ENCODE peak calls at places on chromosomes 13 and 19, in five cellular contexts. D is fibroblast of pulmonary artery; T is CD8-positive, alpha-beta T cell; Z is AG04450; R is bronchial epithelial cell. C is an unnamed sample.

GRCh38 chr13:21176195-21176981 is at the start of the genes MRPL57 and SKA3:
- DNase-seq in D (peak), T (peak), Z (peak), R (peak), C (peak)

GRCh38 chr19:12783849-12784393 is 7.4 kb upstream of the JUNB start:
- DNase-seq in D (no peak), T (no peak), Z (no peak), R (peak), C (no peak)

GRCh38 chr13:35699805-35700204 is 223.3 kb upstream of the MAB21L1 start:
- DNase-seq in D (no peak), T (no peak), Z (no peak), R (no peak), C (no peak)

GRCh38 chr19:20558011-20558410 is 7.6 kb downstream of the ZNF737 start:
- DNase-seq in D (no peak), T (no peak), Z (no peak), R (no peak), C (no peak)

GRCh38 chr13:29922281-29922821 is 71.9 kb upstream of the UBL3 start:
- DNase-seq in D (peak), T (no peak), Z (no peak), R (peak), C (no peak)

GRCh38 chr13:36294061-36294460 is 3.6 kb downstream of the CCDC169 start:
- DNase-seq in D (no peak), T (no peak), Z (no peak), R (no peak), C (no peak)

GRCh38 chr13:108213946-108214345 is 1.4 kb downstream of the LIG4 start:
- DNase-seq in D (no peak), T (no peak), Z (no peak), R (peak), C (no peak)

GRCh38 chr13:74290324-74290773 is 156.1 kb upstream of the KLF12 start:
- DNase-seq in D (peak), T (peak), Z (peak), R (peak), C (no peak)

GRCh38 chr13:113991191-113991669 is 17.4 kb upstream of the C13orf46 start:
- DNase-seq in D (no peak), T (no peak), Z (no peak), R (no peak), C (no peak)

GRCh38 chr13:95492044-95492801 is 60.3 kb upstream of the CLDN10 start:
- DNase-seq in D (no peak), T (no peak), Z (no peak), R (peak), C (peak)

GRCh38 chr13:44801990-44802389 is 187.3 kb downstream of the NUFIP1 start:
- DNase-seq in D (peak), T (no peak), Z (peak), R (peak), C (no peak)

GRCh38 chr13:51557875-51558604 is 26.2 kb upstream of the WDFY2 start:
- DNase-seq in D (peak), T (no peak), Z (peak), R (peak), C (no peak)

GRCh38 chr19:2949939-2950285 is 5.1 kb upstream of the ZNF77 start:
- DNase-seq in D (peak), T (peak), Z (no peak), R (peak), C (no peak)

GRCh38 chr13:30094015-30094533 is 213.3 kb downstream of the KATNAL1 start:
- DNase-seq in D (no peak), T (no peak), Z (no peak), R (no peak), C (no peak)

GRCh38 chr13:80716610-80717081 is 375.7 kb upstream of the SPRY2 start:
- DNase-seq in D (peak), T (no peak), Z (no peak), R (peak), C (no peak)

GRCh38 chr13:20428666-20429644 is 96.7 kb downstream of the CRYL1 start:
- DNase-seq in D (no peak), T (no peak), Z (no peak), R (peak), C (no peak)

GRCh38 chr13:37074703-37075102 is 15.2 kb upstream of the SUPT20H start:
- DNase-seq in D (peak), T (no peak), Z (no peak), R (peak), C (no peak)

GRCh38 chr19:45164577-45165335 is 4.0 kb upstream of the NKPD1 start:
- DNase-seq in D (peak), T (peak), Z (no peak), R (peak), C (peak)

GRCh38 chr13:24511019-24511823 is 1.4 kb downstream of the PARP4 start:
- DNase-seq in D (peak), T (peak), Z (peak), R (peak), C (peak)

GRCh38 chr13:29543230-29544215 is 52.0 kb downstream of the SLC7A1 start:
- DNase-seq in D (peak), T (no peak), Z (no peak), R (no peak), C (peak)

GRCh38 chr19:7287716-7288115 is 6.5 kb downstream of the INSR start:
- DNase-seq in D (no peak), T (no peak), Z (no peak), R (no peak), C (no peak)

GRCh38 chr13:102040812-102041211 is 361.0 kb downstream of the FGF14 start:
- DNase-seq in D (no peak), T (no peak), Z (no peak), R (no peak), C (no peak)

GRCh38 chr19:33226550-33227241 is 1.0 kb upstream of the SLC7A10 start:
- DNase-seq in D (no peak), T (no peak), Z (no peak), R (no peak), C (no peak)

GRCh38 chr19:43652546-43652874 is 12.9 kb upstream of the CADM4 start:
- DNase-seq in D (no peak), T (no peak), Z (no peak), R (no peak), C (no peak)

GRCh38 chr13:80048802-80049201 is 292.1 kb downstream of the SPRY2 start:
- DNase-seq in D (peak), T (peak), Z (peak), R (peak), C (no peak)

GRCh38 chr13:30292325-30292724 is 15.0 kb downstream of the KATNAL1 start:
- DNase-seq in D (no peak), T (no peak), Z (no peak), R (no peak), C (no peak)

GRCh38 chr13:97485328-97485727 is 51.4 kb downstream of the RAP2A start:
- DNase-seq in D (no peak), T (no peak), Z (no peak), R (no peak), C (no peak)

GRCh38 chr13:41751277-41751676 is 209.6 kb downstream of the VWA8 start:
- DNase-seq in D (peak), T (no peak), Z (no peak), R (no peak), C (no peak)

GRCh38 chr13:23845309-23845708 is 43.9 kb downstream of the MIPEP start:
- DNase-seq in D (no peak), T (no peak), Z (no peak), R (no peak), C (no peak)

DNA sequence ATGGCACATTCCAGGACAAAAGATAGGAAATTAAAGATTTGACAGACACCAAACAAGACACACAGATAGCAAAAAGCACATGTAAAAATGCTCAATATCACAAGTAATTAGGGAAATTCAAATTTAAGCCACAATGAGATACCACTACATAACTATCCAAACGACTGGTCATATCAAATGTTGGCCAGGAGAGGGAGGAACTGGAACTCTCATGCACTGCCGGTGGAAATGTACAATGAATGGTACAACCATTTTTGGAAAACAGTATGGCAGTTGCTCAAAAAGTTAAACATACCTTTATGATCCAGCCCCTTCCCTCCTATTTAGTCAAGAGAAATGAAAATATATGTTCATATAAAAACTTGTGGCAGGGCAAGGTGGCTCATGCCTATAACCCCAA is 36.8 kb upstream of the CYP2S1 start:
- DNase-seq in D (no peak), T (no peak), Z (no peak), R (no peak), C (no peak)
- TF ChIP-seq CTCF in D (peak), T (no peak), Z (no peak), R (peak), C (no peak)

DNA sequence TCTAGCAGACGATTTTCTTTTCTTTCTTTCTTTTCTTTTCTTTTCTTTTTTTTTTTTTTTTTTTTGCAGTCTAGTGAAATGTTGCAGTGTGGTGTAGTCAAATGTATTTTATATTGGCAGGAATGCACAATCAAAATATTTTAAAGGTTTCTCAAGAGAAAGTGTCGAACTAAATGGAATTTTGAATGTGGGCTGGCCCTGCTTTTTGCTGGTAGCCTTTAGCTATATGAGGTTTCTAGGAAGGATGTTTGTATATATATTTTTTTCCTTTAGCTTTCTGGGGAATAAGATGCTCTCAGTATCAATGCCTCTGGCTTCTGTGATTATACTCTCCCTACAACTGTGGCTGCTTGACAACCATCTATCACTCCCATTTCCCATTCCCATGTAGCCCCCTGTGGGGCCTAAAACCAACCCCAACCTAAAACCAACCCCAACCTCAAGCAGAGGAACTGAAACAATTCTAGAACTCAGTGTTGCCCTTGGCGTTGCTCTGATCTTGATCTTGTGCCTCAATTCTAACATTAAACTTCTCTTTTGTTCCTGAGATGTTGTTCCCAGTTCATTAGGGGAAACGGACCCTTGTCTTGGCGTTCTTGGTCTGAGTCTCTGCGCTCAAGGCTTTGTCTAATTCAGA is 27.1 kb downstream of the CYSLTR2 start:
- DNase-seq in D (no peak), T (no peak), Z (no peak), R (no peak), C (no peak)
- TF ChIP-seq CTCF in D (no peak), T (no peak), Z (no peak), R (no peak), C (no peak)

GRCh38 chr19:50897612-50898011 is 13.6 kb downstream of the KLK4 start:
- DNase-seq in D (no peak), T (no peak), Z (no peak), R (no peak), C (no peak)
- TF ChIP-seq CTCF in D (no peak), T (no peak), Z (no peak), R (no peak), C (no peak)

DNA sequence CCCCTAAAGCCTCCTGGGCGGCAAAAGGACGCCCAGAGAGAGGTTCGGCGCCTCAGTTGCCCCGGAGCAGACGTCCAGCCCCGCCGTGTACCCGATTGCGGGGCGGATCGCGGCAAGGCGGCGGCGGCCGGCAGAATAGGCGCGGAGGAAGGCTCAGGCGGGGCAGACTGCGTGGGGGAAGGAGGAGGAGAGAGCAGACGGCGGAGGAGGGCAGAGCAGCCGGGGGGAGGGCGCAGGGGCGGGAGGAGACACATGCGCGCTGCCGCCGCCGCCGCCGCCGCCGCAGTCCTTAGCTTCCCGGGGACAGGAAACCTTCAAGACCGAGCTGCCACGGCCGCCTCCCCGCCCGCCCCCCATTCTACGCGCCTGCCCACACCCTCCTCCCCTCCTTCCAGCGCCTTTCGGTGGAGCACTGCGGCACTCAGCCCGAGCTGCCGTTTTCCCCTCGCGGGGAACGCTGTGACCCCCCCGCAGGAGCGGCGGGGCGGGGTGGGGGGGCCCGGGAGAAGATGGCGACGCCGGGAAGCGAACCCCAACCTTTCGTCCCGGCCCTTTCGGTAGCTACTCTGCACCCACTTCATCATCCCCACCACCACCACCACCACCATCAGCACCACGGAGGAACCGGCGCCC is at the start of gene LRCH1:
- DNase-seq in D (peak), T (peak), Z (no peak), R (peak), C (peak)
- TF ChIP-seq CTCF in D (no peak), T (no peak), Z (no peak), R (no peak), C (no peak)

DNA sequence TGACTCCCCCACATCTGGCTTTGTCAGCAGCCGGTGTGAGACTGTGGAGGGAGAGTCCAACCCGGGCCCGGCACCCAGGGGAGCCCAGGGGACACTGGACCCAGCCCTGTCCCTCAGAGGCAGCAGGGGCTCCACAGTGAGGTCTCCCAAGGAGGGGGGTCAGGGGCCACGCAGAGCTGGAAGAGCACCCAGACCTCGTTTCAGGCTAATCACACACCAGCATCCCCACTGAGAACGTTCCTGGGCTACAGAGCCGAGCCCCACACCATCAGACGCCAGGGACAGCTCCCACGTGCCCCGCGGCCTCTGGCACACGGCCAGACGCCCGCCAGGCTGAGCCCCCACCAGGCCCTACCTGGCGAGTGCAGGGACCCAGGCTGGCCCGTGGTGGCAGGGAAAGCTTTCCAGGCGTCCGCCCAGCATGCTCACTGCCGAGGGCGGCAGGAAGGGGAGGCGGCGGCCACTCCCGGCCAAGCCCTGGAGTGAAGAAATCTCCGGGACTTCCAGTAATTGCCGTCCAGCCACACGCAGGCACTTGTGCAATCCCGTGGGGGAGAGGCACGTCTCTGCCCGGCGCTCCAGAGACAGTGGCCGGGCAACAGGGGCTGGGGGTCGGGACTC is 19.2 kb downstream of the SBNO2 start:
- DNase-seq in D (peak), T (no peak), Z (peak), R (peak), C (peak)
- TF ChIP-seq CTCF in D (no peak), T (no peak), Z (no peak), R (no peak), C (peak)

GRCh38 chr13:42875448-42876269 is 94.3 kb downstream of the FAM216B start:
- DNase-seq in D (peak), T (no peak), Z (no peak), R (no peak), C (no peak)
- TF ChIP-seq CTCF in D (peak), T (no peak), Z (peak), R (no peak), C (no peak)

DNA sequence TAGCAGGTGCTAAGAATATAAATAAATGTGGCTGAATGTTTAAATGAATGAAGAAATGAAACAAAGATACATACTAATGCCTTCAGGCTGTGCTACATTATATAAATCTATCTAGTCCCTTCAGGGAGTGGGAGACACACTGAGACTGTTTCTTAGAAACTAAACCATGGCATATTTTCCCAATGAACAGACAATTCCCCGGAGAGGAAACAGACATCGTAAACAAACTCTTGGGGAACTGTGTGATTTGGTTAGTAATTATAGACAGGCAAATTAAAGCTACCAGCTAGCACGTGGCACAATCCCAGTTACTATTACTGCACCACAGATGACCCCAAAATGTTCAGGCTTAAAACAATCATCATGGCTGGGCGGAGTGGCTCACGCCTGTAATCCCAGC is 9.7 kb upstream of the FEM1A start:
- DNase-seq in D (no peak), T (no peak), Z (no peak), R (no peak), C (no peak)
- TF ChIP-seq CTCF in D (no peak), T (no peak), Z (no peak), R (no peak), C (no peak)

GRCh38 chr19:1851581-1852293 is 3.5 kb upstream of the REXO1 start:
- DNase-seq in D (no peak), T (peak), Z (no peak), R (no peak), C (peak)

GRCh38 chr19:1852294-1852646 is 4.0 kb upstream of the REXO1 start:
- DNase-seq in D (no peak), T (no peak), Z (no peak), R (no peak), C (no peak)

GRCh38 chr19:1852729-1853128 is 4.4 kb upstream of the REXO1 start:
- DNase-seq in D (no peak), T (no peak), Z (no peak), R (no peak), C (no peak)

GRCh38 chr19:1849999-1850398 is 1.7 kb upstream of the REXO1 start:
- DNase-seq in D (no peak), T (no peak), Z (no peak), R (no peak), C (no peak)

DNA sequence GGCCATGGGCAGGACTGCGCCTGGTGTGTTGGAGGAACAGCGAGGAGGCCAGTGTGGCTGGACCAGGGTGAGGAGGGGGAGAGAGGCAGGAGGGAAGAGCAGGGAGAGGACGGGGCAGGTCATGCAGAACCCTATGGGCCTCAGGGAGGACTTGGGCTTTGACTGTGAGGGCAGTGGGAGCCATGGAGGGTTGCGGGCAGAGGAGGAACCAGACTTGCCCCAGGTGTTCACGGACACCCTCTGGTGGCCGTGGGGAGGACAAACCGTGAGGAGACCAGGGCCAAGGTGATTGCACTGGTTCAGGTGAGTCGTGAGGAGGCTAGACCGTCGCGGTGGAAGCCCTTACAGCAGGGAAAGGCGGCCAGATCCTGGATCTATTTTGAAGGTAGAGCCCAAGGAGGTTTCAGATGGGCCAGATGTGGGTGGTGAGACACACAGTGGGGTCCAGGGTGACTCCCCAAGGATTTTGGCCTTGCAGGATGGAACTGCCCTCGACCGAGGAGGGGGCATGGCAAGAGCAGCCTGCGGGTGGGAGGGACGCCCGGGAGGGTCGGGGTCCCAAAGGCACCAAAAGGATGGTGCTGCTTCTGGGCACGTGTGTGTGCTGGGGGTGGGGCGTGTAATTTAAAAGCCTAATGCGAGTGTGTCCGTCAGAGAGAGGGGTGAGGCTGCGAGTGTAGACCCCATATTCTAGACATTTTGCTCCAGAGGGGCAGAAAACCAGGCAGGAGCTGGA is 2.7 kb upstream of the REXO1 start:
- DNase-seq in D (no peak), T (no peak), Z (no peak), R (no peak), C (no peak)
- TF ChIP-seq CTCF in D (no peak), T (no peak), Z (peak), R (peak), C (no peak)